ENCODE peak calls at places on chromosomes 13 and 19, in ten cellular contexts. I, V, X, Z, D, P, K, B, R and O are unnamed samples.

GRCh38 chr13:100339411-100339935 is 249.1 kb downstream of the GGACT start:
- DNase-seq in X (no peak), D (no peak), K (no peak), I (no peak), R (no peak), Z (no peak), V (no peak), P (no peak), B (no peak), O (no peak)

GRCh38 chr13:50731400-50731799 is 112.1 kb downstream of the DLEU7 start:
- DNase-seq in X (no peak), D (no peak), R (no peak), V (peak; percentile 8), K (peak; percentile 77), I (no peak), B (no peak), Z (peak; percentile 58), P (no peak), O (no peak)

GRCh38 chr19:31338069-31338767 is 11.0 kb downstream of the TSHZ3 start:
- DNase-seq in Z (peak; percentile 68), K (no peak), X (no peak), V (no peak), B (peak; percentile 72), D (no peak), R (peak; percentile 58), P (no peak), I (no peak), O (no peak)

GRCh38 chr19:15399635-15400034 is 19.2 kb downstream of the AKAP8L start:
- DNase-seq in Z (no peak), D (no peak), K (no peak), P (no peak), B (no peak), V (no peak), R (no peak), X (no peak), I (no peak), O (no peak)

GRCh38 chr13:25733061-25733491 is 318.7 kb downstream of the SHISA2 start:
- DNase-seq in R (no peak), B (no peak), K (no peak), V (no peak), D (no peak), P (no peak), Z (no peak), X (no peak), I (no peak), O (no peak)

GRCh38 chr19:10089801-10090375 is 3.8 kb downstream of the SHFL start:
- DNase-seq in B (no peak), V (no peak), K (no peak), P (no peak), I (no peak), D (no peak), Z (no peak), R (no peak), X (no peak), O (no peak)

GRCh38 chr13:108968566-108968965 is 339.2 kb downstream of the MYO16 start:
- DNase-seq in Z (no peak), R (no peak), K (no peak), I (no peak), D (no peak), X (no peak), V (no peak), P (no peak), B (no peak), O (no peak)

GRCh38 chr13:29362849-29363604 is 232.5 kb downstream of the SLC7A1 start:
- DNase-seq in P (no peak), D (peak; percentile 33), Z (peak; percentile 24), R (no peak), K (peak; percentile 18), I (peak; percentile 31), X (peak; percentile 54), B (peak; percentile 55), V (peak; percentile 13), O (peak; percentile 14)

GRCh38 chr19:7994114-7994513 is 11.3 kb downstream of the ELAVL1 start:
- DNase-seq in V (no peak), D (no peak), B (no peak), I (no peak), P (no peak), K (no peak), R (no peak), Z (no peak), X (no peak), O (no peak)

GRCh38 chr19:46609511-46610412 is 8.6 kb downstream of the CALM3 start:
- DNase-seq in K (no peak), B (no peak), P (peak; percentile 7), X (no peak), R (peak; percentile 13), V (no peak), I (no peak), D (no peak), Z (no peak), O (no peak)

GRCh38 chr13:32211788-32212187 is 103.4 kb downstream of the ZAR1L start:
- DNase-seq in D (no peak), I (no peak), V (no peak), P (no peak), K (peak; percentile 88), R (no peak), X (no peak), B (no peak), Z (no peak), O (no peak)

GRCh38 chr13:33945477-33945876 is 127.5 kb downstream of the RFC3 start:
- DNase-seq in X (no peak), P (no peak), V (no peak), R (no peak), K (no peak), B (no peak), I (no peak), Z (no peak), D (no peak), O (no peak)

GRCh38 chr13:51270606-51271005 is 48.4 kb downstream of the FAM124A start:
- DNase-seq in B (no peak), P (no peak), I (no peak), X (no peak), Z (no peak), D (no peak), R (no peak), V (no peak), K (no peak), O (no peak)

GRCh38 chr13:43764349-43764748 is 22.4 kb downstream of the ENOX1 start:
- DNase-seq in Z (no peak), P (no peak), D (no peak), R (no peak), V (no peak), K (no peak), B (no peak), X (no peak), I (no peak), O (no peak)

GRCh38 chr19:46902402-46902766 is 41.6 kb downstream of the ARHGAP35 start:
- DNase-seq in B (no peak), R (no peak), V (no peak), D (no peak), Z (no peak), X (no peak), I (no peak), K (no peak), P (no peak), O (no peak)

GRCh38 chr13:80069374-80069773 is 271.6 kb downstream of the SPRY2 start:
- DNase-seq in V (no peak), K (no peak), I (no peak), B (no peak), P (no peak), D (no peak), X (no peak), R (no peak), Z (no peak), O (no peak)

GRCh38 chr13:69589531-69589930 is 518.1 kb upstream of the ATXN8OS start:
- DNase-seq in X (no peak), B (no peak), I (no peak), D (no peak), V (no peak), Z (no peak), K (no peak), P (no peak), R (no peak), O (no peak)

GRCh38 chr19:35753634-35754364 is 3.0 kb downstream of the HSPB6 start:
- DNase-seq in Z (no peak), R (no peak), V (no peak), K (no peak), D (no peak), P (no peak), I (no peak), X (no peak), B (no peak), O (no peak)

GRCh38 chr19:12346896-12347295 is 13.5 kb upstream of the ZNF563 start:
- DNase-seq in P (no peak), V (no peak), K (no peak), X (no peak), B (no peak), R (no peak), Z (no peak), I (no peak), D (peak; percentile 16), O (no peak)

GRCh38 chr13:21043898-21044297 is 17.5 kb downstream of the LATS2 start:
- DNase-seq in Z (no peak), V (no peak), K (peak; percentile 69), B (no peak), R (no peak), P (no peak), I (no peak), D (no peak), X (no peak), O (no peak)

GRCh38 chr13:37954191-37954590 is 84.6 kb upstream of the TRPC4 start:
- DNase-seq in X (no peak), D (no peak), V (no peak), K (no peak), R (no peak), B (no peak), Z (no peak), P (no peak), I (no peak), O (no peak)

GRCh38 chr13:25232937-25233515 is 54.3 kb downstream of the MTMR6 start:
- DNase-seq in B (no peak), X (no peak), D (no peak), K (no peak), R (no peak), P (no peak), V (no peak), Z (no peak), I (peak; percentile 24), O (no peak)

GRCh38 chr19:39303373-39304184 is 7.4 kb downstream of the IFNL1 start:
- DNase-seq in I (no peak), R (no peak), Z (no peak), V (no peak), K (no peak), P (no peak), D (no peak), X (no peak), B (no peak), O (no peak)

GRCh38 chr19:46076951-46077814 is 36.4 kb upstream of the IGFL4 start:
- DNase-seq in D (peak; percentile 34), Z (no peak), V (no peak), K (peak; percentile 56), R (no peak), P (no peak), B (peak; percentile 78), I (peak; percentile 87), X (no peak), O (peak; percentile 54)

GRCh38 chr13:28220166-28220565 is 81.8 kb downstream of the PAN3 start:
- DNase-seq in R (no peak), K (no peak), X (no peak), D (no peak), V (no peak), B (no peak), Z (no peak), I (no peak), P (no peak), O (no peak)

GRCh38 chr13:101691326-101691725 is 238.9 kb downstream of the ITGBL1 start:
- DNase-seq in P (no peak), I (no peak), R (no peak), Z (no peak), D (no peak), V (no peak), K (peak; percentile 17), B (no peak), X (no peak), O (no peak)

GRCh38 chr13:70889163-70889562 is 780.9 kb upstream of the KLHL1 start:
- DNase-seq in K (no peak), X (no peak), I (no peak), R (no peak), P (no peak), V (no peak), D (no peak), Z (no peak), B (no peak), O (no peak)

GRCh38 chr13:77637583-77637982 is 59.9 kb upstream of the SLAIN1 start:
- DNase-seq in R (no peak), B (no peak), I (peak; percentile 60), P (no peak), Z (no peak), V (no peak), X (no peak), D (no peak), K (no peak), O (no peak)